ENCODE peak calls at places on chromosomes 12 and 14, in six cellular contexts. E is neural progenitor cell, Q is thoracic aorta, U is neuronal stem cell, N is PC-3, A is lower lobe of right lung. H is an unnamed sample. For H3K4me1, the result is how much of the 10 kb centered on the place peaks cover.

GRCh38 chr12:41795910-41796309 is 348.8 kb downstream of the GXYLT1 start:
- DNase-seq in E (peak), Q (no peak), U (no peak), N (peak), A (no peak), H (no peak)

GRCh38 chr14:68293404-68293803 is 473.8 kb downstream of the RAD51B start:
- DNase-seq in E (no peak), Q (no peak), U (no peak), N (no peak), A (no peak), H (no peak)

GRCh38 chr12:33267641-33268040 is 172.0 kb downstream of the SYT10 start:
- DNase-seq in E (no peak), Q (no peak), U (no peak), N (no peak), A (no peak), H (no peak)

GRCh38 chr12:75289678-75290200 is 40.4 kb downstream of the CAPS2 start:
- DNase-seq in E (no peak), Q (no peak), U (no peak), N (peak), A (no peak), H (no peak)

GRCh38 chr12:29634057-29634456 is 136.6 kb upstream of the OVCH1 start:
- DNase-seq in E (no peak), Q (no peak), U (no peak), N (no peak), A (no peak), H (no peak)

GRCh38 chr14:105495990-105496830 is 5.2 kb downstream of the TEDC1 start:
- DNase-seq in E (no peak), Q (no peak), U (no peak), N (no peak), A (peak), H (no peak)

GRCh38 chr14:75861161-75861621 is 120.6 kb downstream of the TGFB3 start:
- DNase-seq in E (no peak), Q (no peak), U (no peak), N (peak), A (no peak), H (no peak)

GRCh38 chr12:4154672-4155225 is 118.8 kb upstream of the CCND2 start:
- DNase-seq in E (no peak), Q (no peak), U (no peak), N (no peak), A (no peak), H (no peak)

GRCh38 chr14:54182419-54183040 is 214.3 kb upstream of the CDKN3 start:
- DNase-seq in E (no peak), Q (no peak), U (no peak), N (peak), A (no peak), H (no peak)

GRCh38 chr14:100340454-100340813 is 17.3 kb downstream of the SLC25A47 start:
- DNase-seq in E (no peak), Q (no peak), U (no peak), N (no peak), A (no peak), H (no peak)

GRCh38 chr12:22526836-22527235 is 17.5 kb downstream of the C2CD5 start:
- DNase-seq in E (no peak), Q (no peak), U (no peak), N (no peak), A (no peak), H (no peak)

GRCh38 chr14:68779761-68780323 is 13.0 kb downstream of the ZFP36L1 start:
- DNase-seq in E (no peak), Q (no peak), U (no peak), N (peak), A (no peak), H (no peak)

GRCh38 chr14:104147346-104148125 is 9.1 kb downstream of the KIF26A start:
- DNase-seq in E (no peak), Q (no peak), U (no peak), N (no peak), A (peak), H (no peak)

GRCh38 chr12:75738486-75738885 is 227.1 kb upstream of the KRR1 start:
- DNase-seq in E (no peak), Q (no peak), U (no peak), N (no peak), A (no peak), H (no peak)

GRCh38 chr12:113154351-113154973 is 4.9 kb downstream of the CFAP73 start:
- DNase-seq in E (peak), Q (no peak), U (no peak), N (no peak), A (no peak), H (no peak)

GRCh38 chr14:69358233-69358963 is 39.7 kb downstream of the ERH start:
- DNase-seq in E (no peak), Q (no peak), U (no peak), N (no peak), A (no peak), H (no peak)

GRCh38 chr12:58491296-58491695 is 429.0 kb downstream of the LRIG3 start:
- DNase-seq in E (no peak), Q (no peak), U (no peak), N (peak), A (no peak), H (no peak)

GRCh38 chr14:57495409-57495808 is 1.8 kb upstream of the CCDC198 start:
- DNase-seq in E (no peak), Q (no peak), U (no peak), N (no peak), A (no peak), H (no peak)

GRCh38 chr14:32472512-32473472 is 143.7 kb downstream of the AKAP6 start:
- DNase-seq in E (peak), Q (no peak), U (no peak), N (peak), A (no peak), H (no peak)

GRCh38 chr12:52837781-52838736 is 3.9 kb upstream of the KRT79 start:
- DNase-seq in E (no peak), Q (no peak), U (no peak), N (no peak), A (no peak), H (no peak)

GRCh38 chr12:95208678-95209077 is 8.6 kb downstream of the FGD6 start:
- DNase-seq in E (no peak), Q (no peak), U (no peak), N (no peak), A (no peak), H (no peak)

GRCh38 chr12:46217686-46218508 is 50.9 kb downstream of the SLC38A1 start:
- DNase-seq in E (no peak), Q (no peak), U (no peak), N (no peak), A (no peak), H (no peak)

GRCh38 chr12:12024958-12025682 is 45.6 kb upstream of the BCL2L14 start:
- DNase-seq in E (no peak), Q (no peak), U (no peak), N (no peak), A (no peak), H (peak)

GRCh38 chr12:107131832-107132616 is 38.7 kb upstream of the CRY1 start:
- DNase-seq in E (peak), Q (no peak), U (peak), N (peak), A (no peak), H (no peak)

GRCh38 chr14:32077081-32078029 is at the start of gene ARHGAP5:
- DNase-seq in E (peak), Q (no peak), U (peak), N (no peak), A (no peak), H (peak)

GRCh38 chr14:32726516-32726915 is 212.2 kb upstream of the NPAS3 start:
- DNase-seq in E (no peak), Q (no peak), U (no peak), N (no peak), A (no peak), H (no peak)

GRCh38 chr14:36870776-36871175 is 209.1 kb downstream of the PAX9 start:
- DNase-seq in E (no peak), Q (no peak), U (no peak), N (no peak), A (no peak), H (no peak)

GRCh38 chr12:69951108-69951507 is 126.1 kb downstream of the MYRFL start:
- DNase-seq in E (no peak), Q (no peak), U (no peak), N (no peak), A (no peak), H (no peak)

GRCh38 chr14:52351191-52351560 is 37.1 kb downstream of the PTGER2 start:
- DNase-seq in E (no peak), Q (no peak), U (no peak), N (no peak), A (no peak), H (no peak)

DNA sequence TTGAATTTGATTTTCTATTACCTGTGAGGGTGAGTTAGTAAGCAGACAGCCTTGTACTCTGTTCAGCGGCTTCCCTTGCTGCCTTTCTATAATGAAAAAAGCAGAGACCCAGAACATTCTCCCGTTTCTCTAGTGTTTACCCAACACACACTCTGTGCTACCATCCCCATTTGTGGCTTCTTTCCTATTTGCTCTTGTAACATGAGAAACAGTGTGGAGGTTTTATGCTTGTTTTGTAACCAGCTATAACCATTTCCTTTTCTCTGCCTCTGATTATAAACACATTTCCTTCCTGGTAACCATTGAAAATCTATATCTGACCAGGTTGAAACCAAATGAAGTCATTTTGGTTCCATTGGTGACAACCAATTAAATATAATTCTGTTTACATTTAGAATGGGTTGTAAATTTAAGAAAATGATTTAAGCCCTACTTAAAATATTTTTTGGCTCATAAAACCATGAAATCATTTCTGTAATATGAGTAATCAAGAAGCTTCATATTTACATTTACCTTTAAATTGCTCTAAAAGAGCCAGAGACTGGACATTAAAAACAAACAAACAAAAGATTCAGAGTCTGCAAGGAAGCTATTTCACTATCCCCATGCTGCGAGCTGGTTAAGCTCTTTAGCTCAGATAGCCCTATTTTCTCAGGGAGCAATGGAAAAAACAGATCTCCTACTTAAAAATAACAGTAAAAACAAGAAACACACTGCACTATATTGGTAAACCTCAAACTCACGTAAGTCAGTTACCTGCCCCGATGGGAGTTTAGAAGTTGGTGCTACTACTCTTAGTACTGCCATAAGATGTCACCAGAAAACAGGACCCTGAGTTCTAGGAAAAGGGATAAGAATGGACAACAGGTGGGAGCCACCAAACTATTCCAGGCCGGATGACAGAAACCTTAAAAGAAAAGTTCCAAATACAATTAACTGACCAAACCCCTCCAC is 206.5 kb upstream of the EEA1 start:
- DNase-seq in E (no peak), Q (no peak), U (no peak), N (peak), A (no peak), H (no peak)
- H3K4me3 ChIP-seq in E (no peak), Q (no peak), U (no peak), N (peak), A (no peak), H (no peak)

DNA sequence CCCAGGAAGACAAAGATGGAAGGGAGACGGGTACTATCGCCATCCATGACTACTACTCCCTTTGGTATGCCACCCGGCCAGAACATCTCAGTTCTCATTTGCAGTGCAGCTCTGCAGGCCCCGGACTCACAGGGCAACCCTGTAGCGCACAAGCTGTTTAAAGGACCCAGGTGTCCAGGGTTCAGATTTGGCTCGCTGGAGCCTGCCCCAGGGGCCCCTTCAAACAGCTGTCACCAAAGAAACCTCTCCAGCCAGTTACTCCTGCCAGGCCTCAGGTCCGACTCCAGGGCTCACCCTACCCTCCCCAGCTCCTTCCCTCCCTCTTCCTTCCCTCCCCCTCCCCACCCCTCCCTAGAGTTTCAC is 5.5 kb upstream of the CHD4 start:
- DNase-seq in E (no peak), Q (no peak), U (no peak), N (no peak), A (no peak), H (no peak)
- H3K27ac ChIP-seq in E (peak), Q (peak), U (peak), N (no peak), A (peak), H (peak)

DNA sequence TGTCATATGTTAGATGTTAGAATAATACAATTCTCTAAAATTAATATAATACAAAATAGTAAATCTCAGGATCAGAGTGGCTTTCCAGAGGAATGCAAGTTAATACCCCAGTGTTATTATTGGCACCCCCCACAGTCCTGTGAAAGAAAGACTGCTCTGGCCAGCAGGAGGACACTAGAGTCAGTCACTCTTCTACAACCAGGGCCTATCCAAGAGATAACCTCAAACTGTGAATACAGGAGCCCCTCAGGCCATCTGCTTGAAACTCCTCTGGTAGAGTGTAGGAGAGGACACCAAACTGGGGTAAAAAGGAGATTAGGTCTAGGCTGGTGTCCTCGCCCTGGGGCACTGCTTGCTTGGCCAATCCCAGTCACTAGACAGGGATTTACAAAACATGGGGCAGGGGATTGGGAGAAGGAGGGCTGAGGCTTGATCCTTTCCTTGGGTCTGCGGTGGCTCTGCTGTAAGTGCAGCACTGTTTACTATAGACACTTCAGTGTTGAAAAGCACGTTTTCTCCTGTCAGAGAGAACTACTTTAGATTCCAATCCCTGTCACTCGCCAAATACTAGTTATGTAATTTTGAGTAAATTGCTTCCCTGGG is 44.4 kb upstream of the PTPRR start:
- DNase-seq in E (no peak), Q (no peak), U (no peak), N (no peak), A (no peak), H (no peak)
- H3K4me1 ChIP-seq in E (under half), Q (under half), U (under half), N (under half), A (under half), H (under half)

DNA sequence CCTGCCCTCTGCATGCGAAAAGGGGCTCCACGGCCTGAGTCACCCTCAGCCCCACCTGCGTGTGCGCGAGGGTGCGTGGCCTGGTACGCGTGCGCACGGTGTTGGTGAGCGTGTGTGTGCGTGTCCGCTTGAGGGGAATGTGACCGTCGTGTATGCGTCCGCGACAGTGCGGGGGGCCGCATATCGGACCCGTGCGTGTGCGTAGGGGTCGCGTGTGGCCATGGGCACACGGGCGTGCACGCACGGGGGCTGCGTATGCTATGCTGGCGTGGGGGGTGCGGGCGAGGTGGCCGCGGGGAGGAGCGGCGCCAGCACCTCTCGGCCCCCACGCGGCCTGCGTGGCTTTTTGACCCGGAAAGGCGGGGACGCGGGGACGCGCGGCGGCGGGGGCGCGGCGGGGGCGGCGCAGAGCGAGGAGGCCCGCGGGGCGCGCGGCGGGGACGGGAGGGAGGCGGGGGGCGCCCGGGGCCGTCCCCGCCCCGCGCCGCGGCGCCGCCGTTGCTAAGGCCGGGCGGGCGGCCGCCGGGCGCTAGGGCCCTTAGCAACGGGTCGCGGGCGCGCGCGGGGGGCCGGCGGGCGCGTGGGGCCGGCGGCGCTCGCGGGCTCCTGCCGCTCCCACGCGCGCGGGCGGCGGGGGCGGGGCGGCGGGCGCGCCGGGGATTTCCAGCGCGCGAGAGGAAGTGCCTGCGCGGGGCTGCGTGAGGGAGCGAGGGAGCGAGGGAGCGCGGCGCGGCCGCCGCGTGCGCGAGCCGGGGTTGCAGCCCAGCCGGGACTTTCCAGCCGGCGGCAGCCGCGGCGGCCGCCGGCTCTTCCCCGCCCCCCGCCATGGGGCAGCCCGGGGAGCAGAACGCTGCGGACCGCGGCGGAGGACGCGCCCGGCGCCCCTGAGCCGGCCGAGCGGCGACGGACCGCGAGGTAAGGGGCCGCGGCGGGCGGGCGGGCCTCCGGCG is at the start of gene TRAF3:
- DNase-seq in E (peak), Q (no peak), U (no peak), N (peak), A (peak), H (no peak)
- H3K4me3 ChIP-seq in E (peak), Q (peak), U (peak), N (peak), A (peak), H (peak)

GRCh38 chr14:55382483-55382882 is 29.1 kb downstream of the ATG14 start:
- DNase-seq in E (no peak), Q (no peak), U (no peak), N (no peak), A (no peak), H (no peak)
- H3K27ac ChIP-seq in E (no peak), Q (peak), U (no peak), N (no peak), A (no peak), H (no peak)

GRCh38 chr14:65432361-65432948 is 19.9 kb downstream of the FUT8 start:
- DNase-seq in E (no peak), Q (no peak), U (no peak), N (no peak), A (no peak), H (no peak)
- H3K4me1 ChIP-seq in E (under half), Q (under half), U (under half), N (under half), A (under half), H (under half)

GRCh38 chr12:48852734-48853168 is 788 bp upstream of the DDX23 start:
- DNase-seq in E (peak), Q (no peak), U (no peak), N (no peak), A (no peak), H (no peak)
- H3K4me3 ChIP-seq in E (peak), Q (peak), U (peak), N (peak), A (peak), H (peak)